ENCODE peak calls at places on chromosomes 16 and 17, in four cellular contexts. One of them, this sample, is unnamed. For H3K36me3, the result is how much of the 10 kb centered on the place peaks cover.

GRCh38 chr17:3765981-3766380 is 35.0 kb downstream of the ITGAE start:
- DNase-seq in sigmoid colon: no peak
- DNase-seq in BJ: no peak
- DNase-seq in psoas muscle: no peak
- DNase-seq in this sample: no peak

GRCh38 chr17:48055531-48056245 is 7.5 kb downstream of the NFE2L1 start:
- DNase-seq in sigmoid colon: no peak
- DNase-seq in BJ: peak
- DNase-seq in psoas muscle: no peak
- DNase-seq in this sample: no peak

GRCh38 chr17:45137561-45138305 is 2.2 kb downstream of the ACBD4 start:
- DNase-seq in sigmoid colon: no peak
- DNase-seq in BJ: no peak
- DNase-seq in psoas muscle: peak
- DNase-seq in this sample: no peak

GRCh38 chr17:6455321-6455705 is 11.1 kb downstream of the PIMREG start:
- DNase-seq in sigmoid colon: no peak
- DNase-seq in BJ: no peak
- DNase-seq in psoas muscle: no peak
- DNase-seq in this sample: no peak

GRCh38 chr17:79950711-79951110 is 85.0 kb downstream of the TBC1D16 start:
- DNase-seq in sigmoid colon: peak
- DNase-seq in BJ: no peak
- DNase-seq in psoas muscle: peak
- DNase-seq in this sample: no peak

GRCh38 chr17:2171725-2172446 is 117.0 kb downstream of the HIC1 start:
- DNase-seq in sigmoid colon: peak
- DNase-seq in BJ: peak
- DNase-seq in psoas muscle: peak
- DNase-seq in this sample: no peak

GRCh38 chr16:51753382-51753781 is 602.3 kb upstream of the SALL1 start:
- DNase-seq in sigmoid colon: no peak
- DNase-seq in BJ: no peak
- DNase-seq in psoas muscle: no peak
- DNase-seq in this sample: no peak

GRCh38 chr17:76078859-76079576 is at the start of gene ZACN:
- DNase-seq in sigmoid colon: no peak
- DNase-seq in BJ: no peak
- DNase-seq in psoas muscle: no peak
- DNase-seq in this sample: no peak

GRCh38 chr17:77916771-77917481 is 41.6 kb upstream of the TNRC6C start:
- DNase-seq in sigmoid colon: peak
- DNase-seq in BJ: no peak
- DNase-seq in psoas muscle: no peak
- DNase-seq in this sample: no peak

GRCh38 chr16:81697321-81697885 is 81.7 kb upstream of the PLCG2 start:
- DNase-seq in sigmoid colon: no peak
- DNase-seq in BJ: no peak
- DNase-seq in psoas muscle: no peak
- DNase-seq in this sample: no peak

GRCh38 chr17:64183815-64184397 is 54.0 kb upstream of the ERN1 start:
- DNase-seq in sigmoid colon: no peak
- DNase-seq in BJ: peak
- DNase-seq in psoas muscle: no peak
- DNase-seq in this sample: peak

GRCh38 chr17:68794636-68795503 is 160.3 kb downstream of the ABCA8 start:
- DNase-seq in sigmoid colon: no peak
- DNase-seq in BJ: no peak
- DNase-seq in psoas muscle: peak
- DNase-seq in this sample: no peak

GRCh38 chr17:73598131-73598680 is 46.0 kb downstream of the SDK2 start:
- DNase-seq in sigmoid colon: no peak
- DNase-seq in BJ: no peak
- DNase-seq in psoas muscle: no peak
- DNase-seq in this sample: no peak

GRCh38 chr17:12580640-12581039 is 85.0 kb upstream of the MYOCD start:
- DNase-seq in sigmoid colon: no peak
- DNase-seq in BJ: no peak
- DNase-seq in psoas muscle: no peak
- DNase-seq in this sample: no peak

GRCh38 chr16:14289692-14290340 is 218.7 kb downstream of the MRTFB start:
- DNase-seq in sigmoid colon: no peak
- DNase-seq in BJ: no peak
- DNase-seq in psoas muscle: no peak
- DNase-seq in this sample: peak

GRCh38 chr17:9037741-9038140 is 16.4 kb downstream of the NTN1 start:
- DNase-seq in sigmoid colon: no peak
- DNase-seq in BJ: no peak
- DNase-seq in psoas muscle: no peak
- DNase-seq in this sample: peak

GRCh38 chr16:3161235-3162018 is 26.6 kb upstream of the OR1F1 start:
- DNase-seq in sigmoid colon: peak
- DNase-seq in BJ: no peak
- DNase-seq in psoas muscle: no peak
- DNase-seq in this sample: no peak

GRCh38 chr16:68197250-68197649 is 38.7 kb downstream of the ESRP2 start:
- DNase-seq in sigmoid colon: no peak
- DNase-seq in BJ: peak
- DNase-seq in psoas muscle: no peak
- DNase-seq in this sample: no peak

GRCh38 chr17:47660064-47660492 is 10.4 kb downstream of the KPNB1 start:
- DNase-seq in sigmoid colon: no peak
- DNase-seq in BJ: no peak
- DNase-seq in psoas muscle: no peak
- DNase-seq in this sample: no peak

GRCh38 chr16:76801357-76801756 is 389.6 kb upstream of the MON1B start:
- DNase-seq in sigmoid colon: no peak
- DNase-seq in BJ: no peak
- DNase-seq in psoas muscle: no peak
- DNase-seq in this sample: no peak

GRCh38 chr17:37648555-37648954 is 5.3 kb upstream of the DDX52 start:
- DNase-seq in sigmoid colon: no peak
- DNase-seq in BJ: peak
- DNase-seq in psoas muscle: no peak
- DNase-seq in this sample: no peak

GRCh38 chr16:11004351-11004750 is 60.0 kb downstream of the CLEC16A start:
- DNase-seq in sigmoid colon: no peak
- DNase-seq in BJ: no peak
- DNase-seq in psoas muscle: no peak
- DNase-seq in this sample: no peak

GRCh38 chr16:89121691-89122321 is 28.2 kb downstream of the ACSF3 start:
- DNase-seq in sigmoid colon: no peak
- DNase-seq in BJ: no peak
- DNase-seq in psoas muscle: peak
- DNase-seq in this sample: no peak

GRCh38 chr17:17540278-17540906 is 44.2 kb upstream of the RASD1 start:
- DNase-seq in sigmoid colon: no peak
- DNase-seq in BJ: no peak
- DNase-seq in psoas muscle: peak
- DNase-seq in this sample: no peak

GRCh38 chr17:27354491-27355081 is 60.7 kb downstream of the WSB1 start:
- DNase-seq in sigmoid colon: no peak
- DNase-seq in BJ: no peak
- DNase-seq in psoas muscle: no peak
- DNase-seq in this sample: no peak
- H3K36me3 ChIP-seq in sigmoid colon: under half
- H3K36me3 ChIP-seq in BJ: under half
- H3K36me3 ChIP-seq in psoas muscle: under half
- H3K36me3 ChIP-seq in this sample: under half

GRCh38 chr17:67375761-67376160 is 1.3 kb upstream of the PITPNC1 start:
- DNase-seq in sigmoid colon: no peak
- DNase-seq in BJ: no peak
- DNase-seq in psoas muscle: no peak
- DNase-seq in this sample: no peak

GRCh38 chr17:67377727-67378443 is 804 bp downstream of the PITPNC1 start:
- DNase-seq in sigmoid colon: peak
- DNase-seq in BJ: no peak
- DNase-seq in psoas muscle: peak
- DNase-seq in this sample: no peak

GRCh38 chr17:67375054-67375427 is 2.0 kb upstream of the PITPNC1 start:
- DNase-seq in sigmoid colon: no peak
- DNase-seq in BJ: no peak
- DNase-seq in psoas muscle: no peak
- DNase-seq in this sample: no peak

GRCh38 chr17:67376892-67377726 is at the start of gene PITPNC1:
- DNase-seq in sigmoid colon: peak
- DNase-seq in BJ: peak
- DNase-seq in psoas muscle: peak
- DNase-seq in this sample: peak

GRCh38 chr17:67376509-67376891 is 581 bp upstream of the PITPNC1 start:
- DNase-seq in sigmoid colon: peak
- DNase-seq in BJ: peak
- DNase-seq in psoas muscle: no peak
- DNase-seq in this sample: no peak
- TF ChIP-seq CTCF in sigmoid colon: no peak
- TF ChIP-seq CTCF in BJ: no peak
- TF ChIP-seq CTCF in psoas muscle: no peak
- TF ChIP-seq CTCF in this sample: no peak

GRCh38 chr17:31556969-31557620 is 165.6 kb downstream of the RAB11FIP4 start:
- DNase-seq in sigmoid colon: no peak
- DNase-seq in BJ: no peak
- DNase-seq in psoas muscle: no peak
- DNase-seq in this sample: no peak
- H3K4me3 ChIP-seq in sigmoid colon: no peak
- H3K4me3 ChIP-seq in BJ: no peak
- H3K4me3 ChIP-seq in psoas muscle: no peak
- H3K4me3 ChIP-seq in this sample: no peak

DNA sequence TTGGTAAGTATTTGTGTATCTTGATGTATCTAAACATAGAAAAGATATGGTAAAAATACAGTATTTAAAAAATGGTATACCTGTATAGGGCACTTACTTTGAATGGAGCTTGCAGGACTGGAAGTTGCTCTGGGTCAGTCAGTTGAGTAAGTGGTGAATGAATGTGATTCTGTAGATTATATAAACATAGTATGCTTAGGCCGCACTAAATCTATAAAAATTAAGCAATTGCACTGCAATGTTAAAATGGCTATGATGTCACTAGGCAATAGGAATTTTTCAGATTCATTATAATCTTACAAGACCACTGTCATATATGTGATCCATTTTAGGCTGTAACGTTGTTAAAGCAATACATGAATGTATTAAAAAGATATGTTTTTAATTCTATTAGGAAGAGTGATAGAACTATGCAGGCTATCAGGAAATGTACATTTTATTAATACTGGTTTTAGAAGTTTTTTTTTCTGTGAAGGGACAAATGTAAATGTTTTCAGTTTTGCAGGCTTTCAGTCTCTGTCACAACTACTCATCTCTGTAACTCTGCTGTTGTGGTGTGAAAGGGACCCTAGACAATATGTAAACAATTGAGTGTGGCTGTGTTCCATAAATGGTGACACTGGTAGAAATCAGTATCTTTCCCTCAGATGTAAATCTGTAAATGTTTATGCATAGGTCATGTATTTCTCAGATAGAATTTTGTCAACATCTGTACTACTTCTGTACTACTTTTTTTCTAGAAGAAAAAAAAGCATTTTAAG is 10.5 kb downstream of the CBFB start:
- DNase-seq in sigmoid colon: no peak
- DNase-seq in BJ: no peak
- DNase-seq in psoas muscle: no peak
- DNase-seq in this sample: no peak
- H3K36me3 ChIP-seq in sigmoid colon: under half
- H3K36me3 ChIP-seq in BJ: under half
- H3K36me3 ChIP-seq in psoas muscle: under half
- H3K36me3 ChIP-seq in this sample: under half

DNA sequence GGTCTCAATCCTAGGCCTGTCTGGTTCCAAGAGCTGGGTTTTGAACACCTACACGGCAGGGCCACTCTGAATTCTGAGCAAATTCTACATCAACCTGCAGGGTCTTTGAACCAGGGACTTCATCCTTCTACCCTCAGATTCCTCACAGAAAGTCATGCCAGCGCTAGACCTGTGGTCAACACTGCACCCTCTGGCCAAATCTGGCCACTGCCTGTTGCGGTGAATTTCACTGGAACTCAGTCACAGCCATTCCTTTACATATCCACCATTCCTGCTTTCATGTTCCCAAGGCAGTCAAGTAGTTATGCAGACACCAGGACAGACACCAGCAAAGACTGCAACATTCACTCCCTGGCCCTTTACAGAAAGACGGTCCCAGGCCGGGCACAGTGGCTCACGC is 144.6 kb downstream of the C16orf95 start:
- DNase-seq in sigmoid colon: no peak
- DNase-seq in BJ: no peak
- DNase-seq in psoas muscle: no peak
- DNase-seq in this sample: no peak
- TF ChIP-seq CTCF in sigmoid colon: no peak
- TF ChIP-seq CTCF in BJ: no peak
- TF ChIP-seq CTCF in psoas muscle: no peak
- TF ChIP-seq CTCF in this sample: no peak

GRCh38 chr16:87201052-87201451 is 116.1 kb downstream of the C16orf95 start:
- DNase-seq in sigmoid colon: peak
- DNase-seq in BJ: peak
- DNase-seq in psoas muscle: peak
- DNase-seq in this sample: peak

GRCh38 chr16:87201777-87202176 is 115.4 kb downstream of the C16orf95 start:
- DNase-seq in sigmoid colon: no peak
- DNase-seq in BJ: no peak
- DNase-seq in psoas muscle: no peak
- DNase-seq in this sample: no peak

GRCh38 chr16:87199901-87200300 is 117.3 kb downstream of the C16orf95 start:
- DNase-seq in sigmoid colon: no peak
- DNase-seq in BJ: no peak
- DNase-seq in psoas muscle: no peak
- DNase-seq in this sample: no peak

GRCh38 chr16:87199379-87199778 is 117.8 kb downstream of the C16orf95 start:
- DNase-seq in sigmoid colon: no peak
- DNase-seq in BJ: no peak
- DNase-seq in psoas muscle: no peak
- DNase-seq in this sample: no peak

GRCh38 chr16:87200637-87201036 is 116.6 kb downstream of the C16orf95 start:
- DNase-seq in sigmoid colon: no peak
- DNase-seq in BJ: no peak
- DNase-seq in psoas muscle: no peak
- DNase-seq in this sample: no peak
- H3K4me3 ChIP-seq in sigmoid colon: no peak
- H3K4me3 ChIP-seq in BJ: no peak
- H3K4me3 ChIP-seq in psoas muscle: no peak
- H3K4me3 ChIP-seq in this sample: no peak

DNA sequence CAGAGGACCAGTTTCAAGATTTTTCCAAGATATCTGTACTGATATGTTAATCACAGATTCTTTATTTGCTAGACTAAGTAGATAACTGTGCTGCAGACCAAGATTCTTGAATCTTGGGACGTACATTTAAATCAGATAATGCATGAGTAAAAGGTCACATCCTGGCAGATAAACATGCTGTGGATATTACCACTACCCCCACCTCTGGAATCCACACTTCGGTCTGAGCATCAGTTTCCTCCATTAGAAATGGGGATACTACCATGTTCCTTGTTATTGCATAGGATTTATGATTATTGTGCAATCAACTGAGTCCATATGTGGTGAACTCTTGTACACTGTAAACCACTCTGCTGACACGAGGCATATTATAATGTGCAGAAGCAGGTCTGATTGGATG is 108.7 kb downstream of the VAT1L start:
- DNase-seq in sigmoid colon: no peak
- DNase-seq in BJ: no peak
- DNase-seq in psoas muscle: no peak
- DNase-seq in this sample: no peak
- H3K36me3 ChIP-seq in sigmoid colon: under half
- H3K36me3 ChIP-seq in BJ: under half
- H3K36me3 ChIP-seq in psoas muscle: under half
- H3K36me3 ChIP-seq in this sample: under half

GRCh38 chr17:16215273-16215964 is at the start of gene NCOR1:
- DNase-seq in sigmoid colon: peak
- DNase-seq in BJ: no peak
- DNase-seq in psoas muscle: peak
- DNase-seq in this sample: peak
- TF ChIP-seq CTCF in sigmoid colon: peak
- TF ChIP-seq CTCF in BJ: peak
- TF ChIP-seq CTCF in psoas muscle: peak
- TF ChIP-seq CTCF in this sample: peak

This sample was measured in right atrium auricular region.